ENCODE peak calls at places on chromosomes 5 and 9, in five cellular contexts. L is Panc1, N is AG10803, V is IMR-90, Y is endothelial cell. D is an unnamed sample.

GRCh38 chr5:158978061-158978745 is 121.5 kb downstream of the EBF1 start:
- DNase-seq in L (no peak), N (peak; percentile 50), V (peak; percentile 68), Y (no peak), D (no peak)

GRCh38 chr5:10859393-10860195 is 98.6 kb upstream of the DAP start:
- DNase-seq in Y (no peak), V (no peak), N (no peak), L (no peak), D (no peak)

GRCh38 chr5:159883522-159883950 is 32.7 kb upstream of the ADRA1B start:
- DNase-seq in N (peak; percentile 86), V (peak; percentile 89), L (no peak), Y (no peak), D (no peak)

GRCh38 chr5:19902316-19902934 is 85.6 kb downstream of the CDH18 start:
- DNase-seq in L (no peak), N (no peak), Y (no peak), V (no peak), D (no peak)

GRCh38 chr5:148147415-148147814 is 20.9 kb upstream of the SPINK14 start:
- DNase-seq in N (no peak), L (no peak), Y (no peak), V (no peak), D (no peak)

GRCh38 chr5:128579111-128579510 is 41.1 kb upstream of the FBN2 start:
- DNase-seq in N (peak; percentile 31), Y (no peak), L (no peak), V (peak; percentile 78), D (no peak)

GRCh38 chr5:83567741-83568530 is 96.4 kb downstream of the VCAN start:
- DNase-seq in V (peak; percentile 93), N (peak; percentile 97), Y (no peak), L (no peak), D (no peak)

GRCh38 chr9:75185585-75186170 is 97.4 kb downstream of the OSTF1 start:
- DNase-seq in L (peak; percentile 42), V (no peak), N (peak; percentile 30), Y (peak; percentile 64), D (peak; percentile 25)

GRCh38 chr5:60287174-60287771 is 393.7 kb upstream of the PDE4D start:
- DNase-seq in N (peak; percentile 22), Y (peak; percentile 71), L (peak; percentile 22), V (peak; percentile 16), D (no peak)

GRCh38 chr5:126052791-126053190 is 370.4 kb upstream of the GRAMD2B start:
- DNase-seq in Y (no peak), L (no peak), V (no peak), N (no peak), D (no peak)
- TF ChIP-seq CTCF in Y (no peak), L (no peak), V (no peak), N (no peak), D (no peak)

GRCh38 chr5:14090290-14090689 is 52.9 kb upstream of the TRIO start:
- DNase-seq in Y (no peak), N (no peak), V (no peak), L (no peak), D (no peak)
- TF ChIP-seq CTCF in Y (no peak), N (no peak), V (no peak), L (no peak), D (no peak)

DNA sequence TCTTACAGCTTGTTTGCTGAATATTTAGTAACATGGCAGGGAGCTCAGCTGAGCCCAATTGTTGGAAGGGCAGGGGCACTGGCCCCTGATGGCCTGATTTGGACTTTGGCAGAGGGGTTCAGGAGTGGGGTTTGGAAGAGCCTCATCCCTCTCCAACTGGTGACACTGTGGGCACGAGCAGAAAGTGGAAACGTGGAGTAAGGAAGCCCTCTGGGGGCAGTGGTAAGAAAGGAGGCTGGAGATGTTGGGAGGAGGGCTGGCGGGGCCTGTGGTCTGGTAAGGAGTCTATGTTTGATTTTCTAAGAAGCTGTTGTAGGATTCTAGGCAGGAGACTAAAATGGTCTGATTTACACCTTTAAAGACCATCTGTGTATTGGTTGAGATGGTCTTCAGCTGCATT is 208.9 kb downstream of the HSPA4 start:
- DNase-seq in L (no peak), V (no peak), N (no peak), Y (no peak), D (no peak)
- TF ChIP-seq CTCF in L (no peak), V (peak; percentile 32), N (no peak), Y (no peak), D (no peak)

GRCh38 chr5:124972703-124973102 is 226.3 kb upstream of the ZNF608 start:
- DNase-seq in Y (no peak), L (no peak), N (no peak), V (no peak), D (no peak)
- TF ChIP-seq CTCF in Y (no peak), L (peak; percentile 26), N (no peak), V (no peak), D (no peak)

GRCh38 chr9:70340572-70340971 is 73.9 kb downstream of the KLF9 start:
- DNase-seq in Y (no peak), L (no peak), V (peak; percentile 57), N (peak; percentile 47), D (no peak)
- TF ChIP-seq CTCF in Y (peak; percentile 71), L (no peak), V (peak; percentile 55), N (peak; percentile 59), D (peak; percentile 72)

GRCh38 chr9:128556915-128557634 is 4.7 kb downstream of the SPTAN1 start:
- DNase-seq in N (no peak), Y (no peak), V (no peak), L (no peak), D (no peak)
- TF ChIP-seq CTCF in N (no peak), Y (no peak), V (no peak), L (no peak), D (no peak)

DNA sequence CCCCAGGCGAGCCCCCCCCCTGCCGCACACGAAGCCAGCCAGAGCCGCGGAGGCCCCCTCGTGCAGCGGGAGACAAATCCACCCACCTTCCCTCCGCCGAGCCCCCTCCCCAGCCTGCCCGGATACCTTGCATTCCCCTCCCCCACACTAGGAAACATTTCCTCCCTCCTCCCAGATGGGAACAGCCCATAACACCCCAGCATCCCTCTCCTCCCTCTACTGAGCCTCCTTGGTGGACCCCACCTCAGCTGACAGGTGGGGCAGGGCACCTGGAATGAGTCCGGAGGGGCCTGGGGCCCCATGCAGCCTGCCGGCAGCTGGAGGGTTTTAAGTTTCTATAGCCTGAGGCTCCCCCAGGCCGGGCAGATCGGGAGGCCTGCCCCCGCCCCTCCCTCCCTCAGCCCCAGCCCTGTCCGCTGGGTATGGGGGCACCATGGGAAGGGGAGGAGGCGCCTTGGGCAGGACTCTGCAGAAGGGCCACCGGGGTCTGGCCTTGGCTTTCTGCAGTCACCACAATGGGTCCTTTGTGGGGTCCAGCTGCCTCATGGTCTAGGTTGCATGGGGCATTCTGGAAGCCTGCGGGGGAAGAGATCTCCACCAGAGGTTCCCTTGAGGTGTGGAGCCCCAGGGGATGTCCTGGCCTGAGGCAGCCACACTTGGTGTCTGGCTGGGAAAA is 657 bp downstream of the ERGIC1 start:
- DNase-seq in N (no peak), L (no peak), Y (peak; percentile 15), V (no peak), D (no peak)
- TF ChIP-seq CTCF in N (peak; percentile 29), L (no peak), Y (no peak), V (peak; percentile 5), D (no peak)

DNA sequence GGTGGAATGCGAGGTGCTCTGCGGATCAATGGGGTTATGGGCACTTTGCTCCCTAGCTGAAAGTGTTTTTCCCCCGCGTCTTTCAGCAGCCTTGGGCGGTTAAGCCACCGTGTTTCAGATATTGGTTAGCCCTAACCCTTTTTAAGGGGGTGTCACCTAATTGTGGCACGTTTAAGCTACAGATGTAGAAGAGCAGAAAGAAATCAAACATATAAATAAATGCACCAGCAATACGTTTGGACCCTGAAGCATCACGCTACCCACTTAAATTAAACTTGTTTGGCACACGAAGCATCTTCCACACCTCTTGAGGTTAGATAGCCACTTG is 733 bp downstream of the YTHDC2 start:
- DNase-seq in V (no peak), L (no peak), Y (no peak), N (no peak), D (no peak)
- TF ChIP-seq CTCF in V (no peak), L (no peak), Y (no peak), N (no peak), D (no peak)

D was measured in natural killer cell.